ENCODE peak calls at places on chromosomes 13 and 19, in four cellular contexts. One of them, this sample, is unnamed.

GRCh38 chr13:39765801-39766463 is 110.5 kb downstream of the COG6 start:
- DNase-seq in putamen: peak; percentile 72
- DNase-seq in T-cell: no peak
- DNase-seq in NT2/D1: no peak
- DNase-seq in this sample: peak; percentile 88

GRCh38 chr13:110211735-110212134 is 95.2 kb downstream of the COL4A1 start:
- DNase-seq in putamen: no peak
- DNase-seq in NT2/D1: no peak
- DNase-seq in T-cell: no peak
- DNase-seq in this sample: no peak

GRCh38 chr13:93559718-93560117 is 333.1 kb downstream of the GPC6 start:
- DNase-seq in putamen: no peak
- DNase-seq in NT2/D1: no peak
- DNase-seq in T-cell: no peak
- DNase-seq in this sample: no peak

GRCh38 chr13:48644951-48645350 is 8.8 kb upstream of the CYSLTR2 start:
- DNase-seq in T-cell: no peak
- DNase-seq in putamen: no peak
- DNase-seq in NT2/D1: no peak
- DNase-seq in this sample: no peak

GRCh38 chr13:41608111-41608510 is 150.8 kb downstream of the RGCC start:
- DNase-seq in T-cell: no peak
- DNase-seq in NT2/D1: no peak
- DNase-seq in putamen: no peak
- DNase-seq in this sample: no peak

GRCh38 chr13:38564751-38565150 is 122.1 kb upstream of the FREM2 start:
- DNase-seq in NT2/D1: no peak
- DNase-seq in putamen: no peak
- DNase-seq in T-cell: no peak
- DNase-seq in this sample: peak; percentile 40

GRCh38 chr19:47081095-47081494 is 32.5 kb downstream of the ZC3H4 start:
- DNase-seq in NT2/D1: no peak
- DNase-seq in T-cell: no peak
- DNase-seq in putamen: no peak
- DNase-seq in this sample: no peak

GRCh38 chr13:78674638-78675037 is 15.7 kb upstream of the OBI1 start:
- DNase-seq in putamen: no peak
- DNase-seq in NT2/D1: no peak
- DNase-seq in T-cell: no peak
- DNase-seq in this sample: no peak

GRCh38 chr19:19654441-19654840 is 9.0 kb downstream of the ATP13A1 start:
- DNase-seq in NT2/D1: no peak
- DNase-seq in putamen: no peak
- DNase-seq in T-cell: no peak
- DNase-seq in this sample: no peak

GRCh38 chr19:43488179-43488578 is 16.4 kb downstream of the PHLDB3 start:
- DNase-seq in T-cell: no peak
- DNase-seq in putamen: no peak
- DNase-seq in NT2/D1: no peak
- DNase-seq in this sample: no peak

GRCh38 chr13:43309301-43309700 is 285.9 kb downstream of the DNAJC15 start:
- DNase-seq in putamen: no peak
- DNase-seq in NT2/D1: no peak
- DNase-seq in T-cell: no peak
- DNase-seq in this sample: no peak

GRCh38 chr13:50366488-50367174 is 351.4 kb downstream of the KCNRG start:
- DNase-seq in putamen: no peak
- DNase-seq in NT2/D1: no peak
- DNase-seq in T-cell: no peak
- DNase-seq in this sample: no peak

GRCh38 chr13:48727252-48728011 is 73.7 kb downstream of the CYSLTR2 start:
- DNase-seq in putamen: no peak
- DNase-seq in NT2/D1: no peak
- DNase-seq in T-cell: no peak
- DNase-seq in this sample: no peak

This sample was measured in midbrain.